ENCODE peak calls at places on chromosomes 4 and X, in four cellular contexts. D, Q, L and T are unnamed samples.

GRCh38 chr4:91826186-91826585 is 477.6 kb upstream of the GRID2 start:
- DNase-seq in Q (no peak), L (peak; percentile 56), D (no peak), T (no peak)

GRCh38 chrX:70525733-70526132 is 81.1 kb downstream of the DLG3 start:
- DNase-seq in L (no peak), Q (peak; percentile 90), D (no peak), T (no peak)

GRCh38 chrX:34365482-34365881 is 233.4 kb upstream of the FAM47A start:
- DNase-seq in Q (no peak), D (no peak), L (peak; percentile 54), T (peak; percentile 1)

GRCh38 chrX:119223784-119224183 is 12.3 kb upstream of the PGRMC1 start:
- DNase-seq in L (no peak), Q (no peak), D (no peak), T (no peak)

GRCh38 chr4:54322817-54323417 is 93.8 kb downstream of the PDGFRA start:
- DNase-seq in D (no peak), L (peak; percentile 70), Q (peak; percentile 81), T (peak; percentile 64)

GRCh38 chr4:31674313-31674947 is 954.3 kb downstream of the PCDH7 start:
- DNase-seq in D (no peak), L (peak; percentile 35), Q (no peak), T (peak; percentile 4)

GRCh38 chr4:159018062-159018629 is 84.7 kb upstream of the RAPGEF2 start:
- DNase-seq in L (peak; percentile 77), Q (no peak), D (no peak), T (no peak)

GRCh38 chrX:133749951-133750350 is 235.4 kb downstream of the GPC3 start:
- DNase-seq in L (no peak), Q (no peak), D (no peak), T (no peak)

GRCh38 chrX:41605144-41605543 is 83.6 kb upstream of the GPR34 start:
- DNase-seq in Q (no peak), D (no peak), L (no peak), T (no peak)

GRCh38 chrX:74492720-74493201 is 71.5 kb downstream of the SLC16A2 start:
- DNase-seq in D (peak; percentile 15), L (peak; percentile 13), Q (no peak), T (peak; percentile 9)
- TF ChIP-seq CTCF in D (no peak), L (peak; percentile 24), Q (no peak), T (peak; percentile 43)

GRCh38 chr4:2212831-2213230 is 29.1 kb downstream of the HAUS3 start:
- DNase-seq in L (no peak), D (no peak), Q (no peak), T (no peak)
- TF ChIP-seq CTCF in L (no peak), D (no peak), Q (no peak), T (no peak)

GRCh38 chr4:11039494-11040142 is 355.1 kb upstream of the CLNK start:
- DNase-seq in D (no peak), Q (no peak), L (no peak), T (no peak)
- TF ChIP-seq CTCF in D (no peak), Q (no peak), L (no peak), T (no peak)

GRCh38 chr4:1910643-1911042 is 39.5 kb downstream of the NSD2 start:
- DNase-seq in L (peak; percentile 76), D (no peak), Q (peak; percentile 34), T (peak; percentile 51)
- TF ChIP-seq CTCF in L (peak; percentile 73), D (peak; percentile 12), Q (peak; percentile 25), T (peak; percentile 73)

GRCh38 chr4:171650543-171650942 is 162.7 kb upstream of the GALNTL6 start:
- DNase-seq in D (no peak), Q (no peak), L (no peak), T (peak; percentile 20)
- TF ChIP-seq CTCF in D (no peak), Q (no peak), L (no peak), T (no peak)

GRCh38 chr4:121189811-121190210 is 25.7 kb upstream of the TNIP3 start:
- DNase-seq in Q (no peak), D (no peak), L (no peak), T (no peak)

GRCh38 chr4:121191351-121191750 is 27.2 kb upstream of the TNIP3 start:
- DNase-seq in D (no peak), L (no peak), Q (no peak), T (no peak)

GRCh38 chr4:121192013-121192412 is 27.9 kb upstream of the TNIP3 start:
- DNase-seq in D (no peak), Q (no peak), L (peak; percentile 87), T (no peak)

GRCh38 chr4:121190389-121190788 is 26.3 kb upstream of the TNIP3 start:
- DNase-seq in D (no peak), L (no peak), Q (no peak), T (no peak)

DNA sequence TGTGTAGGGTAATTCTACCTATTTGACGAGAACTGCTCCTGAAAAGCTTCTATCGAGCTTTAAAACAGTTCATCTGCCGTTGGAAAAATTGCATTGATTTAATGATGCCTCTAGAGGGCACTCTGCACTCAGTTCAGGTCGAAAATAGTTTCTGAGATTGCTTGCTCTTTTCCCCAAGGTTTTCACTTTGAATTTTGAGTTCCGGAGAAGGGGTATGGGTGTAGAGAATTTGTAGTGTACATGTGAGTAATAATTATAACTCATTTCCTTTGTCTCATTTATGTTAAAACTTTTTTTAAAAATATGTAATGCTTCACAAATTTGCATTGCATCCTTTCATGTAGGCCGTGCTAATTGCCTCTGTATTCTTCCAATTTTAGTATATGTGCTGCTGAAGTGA is 28.4 kb upstream of the TNIP3 start:
- DNase-seq in L (peak; percentile 70), D (no peak), Q (no peak), T (peak; percentile 5)
- TF ChIP-seq CTCF in L (peak; percentile 73), D (peak; percentile 94), Q (peak; percentile 54), T (peak; percentile 84)

GRCh38 chr4:154332681-154333421 is 158.7 kb downstream of the DCHS2 start:
- DNase-seq in L (peak; percentile 26), D (peak; percentile 16), Q (no peak), T (no peak)

GRCh38 chr4:154328030-154328429 is 163.6 kb downstream of the DCHS2 start:
- DNase-seq in Q (no peak), L (no peak), D (no peak), T (no peak)

GRCh38 chr4:154329939-154330338 is 161.7 kb downstream of the DCHS2 start:
- DNase-seq in L (peak; percentile 70), Q (no peak), D (no peak), T (no peak)

DNA sequence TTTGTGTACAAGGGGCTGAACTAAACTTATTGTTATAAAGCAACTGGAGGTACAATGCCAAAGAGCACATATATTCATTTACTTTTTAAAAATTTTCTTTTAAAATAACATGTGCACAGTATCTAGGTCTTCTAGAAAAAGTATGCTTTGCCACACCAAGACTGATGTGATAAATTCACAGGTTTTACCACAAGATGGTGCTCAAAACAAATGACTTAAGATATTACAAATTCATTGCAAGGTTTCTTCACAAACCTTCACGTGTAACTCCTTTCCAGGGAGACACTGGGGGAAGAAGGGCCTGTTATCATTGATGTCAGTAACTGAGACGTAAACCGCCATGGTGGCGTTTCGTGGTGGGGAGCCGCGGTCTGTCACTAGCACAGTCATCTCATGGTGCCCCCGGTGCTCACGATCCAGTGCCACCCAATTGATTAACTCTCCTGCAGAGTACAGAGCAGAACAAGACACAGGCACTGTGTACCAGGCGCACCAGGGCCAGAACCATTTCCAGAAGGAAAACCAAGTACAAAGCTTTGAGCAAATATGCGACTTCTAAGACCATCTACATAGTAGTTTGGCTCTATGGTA is 162.2 kb downstream of the DCHS2 start:
- DNase-seq in Q (no peak), D (no peak), L (peak; percentile 39), T (no peak)
- TF ChIP-seq CTCF in Q (no peak), D (no peak), L (peak; percentile 31), T (peak; percentile 66)